ENCODE peak calls at places on chromosomes 5 and 9, in ten cellular contexts. H, B, I, R, U, O, N, M, E and G are unnamed samples.
A peak's percentile ranks its signal among the peaks of the same experiment; 100 is the strongest.

GRCh38 chr5:59923465-59923864 is 29.9 kb upstream of the PDE4D start:
- DNase-seq in O (no peak), I (no peak), M (peak; percentile 18), N (no peak), R (no peak), E (no peak), B (peak; percentile 4), H (peak; percentile 47), U (peak; percentile 1), G (no peak)

GRCh38 chr5:135220394-135221186 is 178.4 kb downstream of the MACROH2A1 start:
- DNase-seq in N (peak; percentile 24), M (no peak), O (no peak), R (no peak), B (no peak), H (no peak), I (peak; percentile 13), U (no peak), E (no peak), G (no peak)

GRCh38 chr5:141528401-141528984 is 39.6 kb downstream of the PCDHGC5 start:
- DNase-seq in R (no peak), B (no peak), H (no peak), I (peak; percentile 22), M (peak; percentile 55), E (no peak), O (no peak), N (no peak), U (peak; percentile 48), G (no peak)

GRCh38 chr9:107890921-107891465 is 401.4 kb upstream of the KLF4 start:
- DNase-seq in N (no peak), E (no peak), H (no peak), B (no peak), R (no peak), U (peak; percentile 22), I (no peak), O (no peak), M (peak; percentile 49), G (no peak)

GRCh38 chr9:126700296-126700695 is 86.6 kb downstream of the LMX1B start:
- DNase-seq in B (peak; percentile 1), R (no peak), H (no peak), E (no peak), U (no peak), N (no peak), O (no peak), I (no peak), M (no peak), G (no peak)

GRCh38 chr5:62732677-62733121 is 154.1 kb downstream of the LRRC70 start:
- DNase-seq in O (no peak), H (no peak), U (no peak), I (no peak), R (no peak), N (no peak), B (no peak), E (no peak), M (peak; percentile 1), G (no peak)

GRCh38 chr5:87121315-87122170 is 146.1 kb upstream of the RASA1 start:
- DNase-seq in R (no peak), E (peak; percentile 16), M (peak; percentile 94), H (peak; percentile 19), O (no peak), I (no peak), B (no peak), N (no peak), U (peak; percentile 92), G (peak; percentile 90)

GRCh38 chr5:122896598-122897282 is 51.3 kb downstream of the SNX24 start:
- DNase-seq in E (peak; percentile 9), H (no peak), N (no peak), I (no peak), R (no peak), O (no peak), B (no peak), U (peak; percentile 18), M (peak; percentile 20), G (peak; percentile 21)

GRCh38 chr5:177405805-177406204 is 3.6 kb downstream of the F12 start:
- DNase-seq in U (no peak), O (no peak), H (no peak), I (no peak), B (no peak), M (no peak), R (no peak), N (no peak), E (no peak), G (no peak)

GRCh38 chr5:33283243-33283642 is 157.5 kb upstream of the TARS1 start:
- DNase-seq in H (no peak), U (no peak), O (no peak), N (no peak), E (no peak), I (no peak), R (no peak), B (no peak), M (no peak), G (no peak)

GRCh38 chr9:134004131-134004873 is 12.2 kb upstream of the VAV2 start:
- DNase-seq in O (no peak), E (no peak), I (no peak), U (no peak), M (no peak), H (no peak), R (no peak), B (no peak), N (no peak), G (no peak)

GRCh38 chr9:134004881-134005280 is 12.8 kb upstream of the VAV2 start:
- DNase-seq in N (no peak), B (no peak), M (no peak), I (no peak), U (no peak), E (no peak), O (no peak), H (no peak), R (no peak), G (no peak)

GRCh38 chr9:134005381-134005780 is 13.3 kb upstream of the VAV2 start:
- DNase-seq in O (no peak), B (no peak), R (no peak), M (no peak), U (no peak), H (no peak), N (no peak), E (no peak), I (no peak), G (no peak)

GRCh38 chr9:134007571-134007970 is 15.4 kb upstream of the VAV2 start:
- DNase-seq in U (no peak), I (no peak), H (no peak), N (no peak), E (no peak), M (no peak), R (no peak), O (no peak), B (no peak), G (no peak)

GRCh38 chr9:134007150-134007549 is 15.0 kb upstream of the VAV2 start:
- DNase-seq in R (no peak), B (no peak), M (no peak), E (no peak), O (no peak), N (no peak), H (no peak), I (no peak), U (no peak), G (no peak)
- H3K27ac ChIP-seq in R (no peak overlapping the region), B (no peak overlapping the region), M (no peak overlapping the region), E (no peak overlapping the region), O (no peak overlapping the region), N (no peak overlapping the region), H (no peak overlapping the region), I (no peak overlapping the region), U (no peak overlapping the region), G (no peak overlapping the region)

DNA sequence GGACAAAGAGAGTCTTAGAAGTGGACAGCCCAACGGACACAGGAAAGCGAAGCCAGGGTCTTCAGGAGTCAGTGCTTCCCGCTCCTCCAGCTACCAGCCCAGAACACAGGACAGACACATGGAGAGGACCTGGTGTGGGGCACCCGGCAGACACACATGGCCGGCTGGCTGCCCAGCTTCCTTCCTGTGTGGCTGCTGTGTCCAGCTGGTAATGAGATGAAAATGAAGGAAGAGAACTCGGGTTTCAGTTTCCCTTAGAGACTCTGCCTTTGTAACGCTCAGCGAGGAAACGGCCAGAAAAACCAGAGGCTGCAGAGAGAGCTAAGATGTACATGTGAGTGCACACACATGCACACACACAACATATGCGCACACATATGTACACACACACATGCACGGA is 87.5 kb downstream of the SECISBP2 start:
- DNase-seq in O (no peak), M (no peak), U (no peak), B (no peak), H (no peak), N (no peak), I (no peak), E (no peak), R (no peak), G (peak; percentile 84)
- H3K9ac ChIP-seq in O (no peak overlapping the region), M (no peak overlapping the region), U (no peak overlapping the region), B (no peak overlapping the region), H (no peak overlapping the region), N (no peak overlapping the region), I (no peak overlapping the region), E (no peak overlapping the region), R (no peak overlapping the region), G (peak overlapping the region; percentile 43)

GRCh38 chr9:81844131-81844567 is 84.1 kb upstream of the SPATA31D4 start:
- DNase-seq in H (no peak), U (no peak), E (peak; percentile 15), N (no peak), M (peak; percentile 16), B (no peak), I (no peak), O (no peak), R (no peak), G (no peak)

GRCh38 chr9:81848472-81848871 is 79.8 kb upstream of the SPATA31D4 start:
- DNase-seq in H (no peak), N (no peak), I (no peak), U (peak; percentile 26), M (peak; percentile 46), O (no peak), E (peak; percentile 7), B (no peak), R (no peak), G (no peak)

GRCh38 chr9:81851340-81851739 is 76.9 kb upstream of the SPATA31D4 start:
- DNase-seq in M (no peak), U (no peak), B (no peak), I (no peak), R (no peak), O (no peak), E (no peak), H (no peak), N (no peak), G (no peak)

GRCh38 chr9:81849631-81850259 is 78.5 kb upstream of the SPATA31D4 start:
- DNase-seq in E (no peak), I (peak; percentile 60), U (peak; percentile 56), O (no peak), B (no peak), N (no peak), R (no peak), H (peak; percentile 48), M (peak; percentile 62), G (no peak)

GRCh38 chr9:81847181-81847915 is 80.9 kb upstream of the SPATA31D4 start:
- DNase-seq in N (no peak), E (no peak), H (no peak), M (no peak), B (no peak), O (no peak), R (no peak), U (no peak), I (no peak), G (no peak)
- H3K27ac ChIP-seq in N (no peak overlapping the region), E (no peak overlapping the region), H (no peak overlapping the region), M (no peak overlapping the region), B (no peak overlapping the region), O (no peak overlapping the region), R (no peak overlapping the region), U (no peak overlapping the region), I (no peak overlapping the region), G (no peak overlapping the region)

DNA sequence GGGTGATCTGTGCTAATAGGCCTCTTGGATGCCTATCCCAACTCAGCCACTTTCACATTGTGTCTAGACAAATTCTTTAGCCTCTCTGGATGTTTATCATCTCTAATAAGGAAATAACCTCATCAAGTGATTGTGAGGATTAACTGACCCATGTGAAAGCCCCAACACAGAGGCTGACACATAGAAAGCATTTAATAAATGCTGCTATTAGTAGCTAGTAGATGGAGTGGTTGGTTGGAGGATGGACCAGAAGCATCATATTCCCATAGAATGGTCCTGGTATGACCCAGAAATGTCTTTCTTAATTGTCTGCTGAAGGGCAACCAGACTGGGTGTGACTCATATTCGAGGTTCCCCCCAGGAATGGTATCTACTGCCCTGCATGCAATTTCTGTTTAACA is 124.4 kb downstream of the PIK3R1 start:
- DNase-seq in B (no peak), U (peak; percentile 76), M (peak; percentile 79), N (no peak), O (no peak), H (no peak), I (no peak), E (no peak), R (no peak), G (no peak)
- H3K9ac ChIP-seq in B (no peak overlapping the region), U (no peak overlapping the region), M (no peak overlapping the region), N (no peak overlapping the region), O (no peak overlapping the region), H (no peak overlapping the region), I (no peak overlapping the region), E (no peak overlapping the region), R (no peak overlapping the region), G (no peak overlapping the region)